ENCODE peak calls at places on chromosome 9, in eight cellular contexts. E, Z, L, G, K, J, U and S are unnamed samples. For H3K36me3, the result is how much of the 10 kb centered on the place peaks cover.

GRCh38 chr9:112836394-112836793 is 54.3 kb downstream of the SLC46A2 start:
- DNase-seq in K (no peak), L (no peak), U (no peak), G (no peak), Z (peak), J (no peak), E (no peak), S (no peak)

GRCh38 chr9:91245432-91246313 is 116.0 kb downstream of the AUH start:
- DNase-seq in E (no peak), G (no peak), Z (no peak), J (no peak), L (no peak), U (no peak), K (no peak), S (no peak)

GRCh38 chr9:114805670-114806551 is at the start of gene TNFSF15:
- DNase-seq in U (no peak), L (peak), E (no peak), K (no peak), Z (peak), G (no peak), J (no peak), S (peak)

GRCh38 chr9:38345851-38346755 is 46.4 kb upstream of the ALDH1B1 start:
- DNase-seq in U (no peak), E (no peak), L (peak), G (no peak), K (no peak), Z (no peak), J (no peak), S (no peak)

GRCh38 chr9:110583237-110583636 is 3.7 kb upstream of the SVEP1 start:
- DNase-seq in K (no peak), L (no peak), Z (no peak), G (no peak), U (no peak), E (no peak), J (peak), S (no peak)

GRCh38 chr9:88441301-88442007 is 53.2 kb downstream of the SPIN1 start:
- DNase-seq in U (no peak), G (no peak), E (no peak), J (no peak), K (no peak), L (no peak), Z (no peak), S (no peak)

GRCh38 chr9:81682797-81683196 is 6.5 kb downstream of the TLE1 start:
- DNase-seq in Z (no peak), L (no peak), U (no peak), G (no peak), K (no peak), J (no peak), E (no peak), S (no peak)

GRCh38 chr9:105046907-105047651 is 119.1 kb upstream of the ABCA1 start:
- DNase-seq in G (no peak), L (no peak), U (no peak), J (no peak), E (no peak), K (no peak), Z (no peak), S (no peak)

GRCh38 chr9:93108301-93109041 is 12.5 kb downstream of the CARD19 start:
- DNase-seq in E (no peak), U (peak), G (no peak), L (peak), J (peak), Z (no peak), K (no peak), S (peak)

GRCh38 chr9:116070256-116070914 is 83.2 kb upstream of the PAPPA start:
- DNase-seq in K (no peak), U (no peak), L (no peak), G (no peak), Z (no peak), E (no peak), J (no peak), S (no peak)

GRCh38 chr9:137218212-137218753 is 3.8 kb downstream of the RNF208 start:
- DNase-seq in J (no peak), E (no peak), Z (no peak), L (no peak), K (no peak), G (no peak), U (no peak), S (no peak)
- H3K4me3 ChIP-seq in J (no peak), E (no peak), Z (no peak), L (no peak), K (no peak), G (peak), U (peak), S (no peak)

GRCh38 chr9:133105461-133105770 is 15.6 kb downstream of the RALGDS start:
- DNase-seq in E (no peak), K (no peak), U (no peak), Z (no peak), G (no peak), J (no peak), L (peak), S (peak)

GRCh38 chr9:133103183-133103986 is 17.7 kb downstream of the RALGDS start:
- DNase-seq in K (peak), Z (peak), U (peak), G (peak), L (peak), J (peak), E (peak), S (peak)

GRCh38 chr9:133102190-133103021 is 18.6 kb downstream of the RALGDS start:
- DNase-seq in U (peak), E (no peak), J (peak), G (no peak), L (peak), Z (no peak), K (no peak), S (peak)

GRCh38 chr9:133104718-133105460 is 16.2 kb downstream of the RALGDS start:
- DNase-seq in L (peak), E (no peak), K (no peak), G (no peak), U (peak), Z (no peak), J (no peak), S (peak)

GRCh38 chr9:133103987-133104505 is 17.0 kb downstream of the RALGDS start:
- DNase-seq in U (peak), K (no peak), L (peak), G (no peak), E (no peak), Z (no peak), J (peak), S (peak)
- H3K36me3 ChIP-seq in U (half or more), K (under half), L (half or more), G (half or more), E (half or more), Z (under half), J (under half), S (under half)

GRCh38 chr9:119701651-119702050 is 332.4 kb upstream of the BRINP1 start:
- DNase-seq in E (no peak), G (no peak), J (no peak), Z (no peak), U (no peak), K (no peak), L (no peak), S (no peak)

GRCh38 chr9:119698535-119698934 is 329.3 kb upstream of the BRINP1 start:
- DNase-seq in G (no peak), U (no peak), K (no peak), J (no peak), Z (no peak), L (no peak), E (no peak), S (no peak)

GRCh38 chr9:119697996-119698395 is 328.8 kb upstream of the BRINP1 start:
- DNase-seq in G (no peak), Z (no peak), K (no peak), J (no peak), L (no peak), U (no peak), E (no peak), S (peak)
- H3K4me3 ChIP-seq in G (no peak), Z (no peak), K (no peak), J (no peak), L (no peak), U (no peak), E (no peak), S (no peak)

GRCh38 chr9:2833096-2833495 is 10.8 kb downstream of the PUM3 start:
- DNase-seq in J (no peak), U (no peak), G (no peak), K (no peak), L (no peak), Z (no peak), E (no peak), S (no peak)
- H3K36me3 ChIP-seq in J (under half), U (half or more), G (half or more), K (half or more), L (half or more), Z (half or more), E (half or more), S (half or more)

DNA sequence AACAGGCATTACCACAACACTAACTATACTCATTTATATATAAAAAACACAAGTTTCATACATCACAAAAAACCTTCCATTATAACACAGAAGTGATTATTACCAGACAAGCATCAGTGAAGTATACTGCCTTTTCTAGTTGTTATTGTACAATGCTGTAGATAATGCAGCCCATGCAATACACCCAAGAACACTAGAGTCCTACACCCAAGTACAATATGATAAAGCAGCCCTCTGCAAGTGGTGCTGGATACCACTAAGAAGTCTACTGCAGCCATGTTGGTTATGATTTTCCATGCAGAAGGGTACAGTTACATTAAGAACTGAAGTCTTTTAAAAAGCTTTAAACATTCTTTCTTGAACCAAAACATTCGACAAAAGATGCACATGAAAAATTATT is 10.3 kb downstream of the ZFAND5 start:
- DNase-seq in J (no peak), Z (no peak), U (no peak), E (no peak), L (no peak), K (no peak), G (no peak), S (no peak)
- H3K4me3 ChIP-seq in J (no peak), Z (no peak), U (no peak), E (no peak), L (no peak), K (no peak), G (no peak), S (no peak)

GRCh38 chr9:71858812-71859211 is 52.2 kb downstream of the ABHD17B start:
- DNase-seq in L (no peak), E (no peak), K (no peak), G (no peak), J (no peak), Z (no peak), U (no peak), S (no peak)
- H3K36me3 ChIP-seq in L (under half), E (under half), K (under half), G (under half), J (under half), Z (under half), U (under half), S (under half)

GRCh38 chr9:72013188-72013877 is 47.1 kb downstream of the C9orf57 start:
- DNase-seq in E (no peak), U (no peak), G (no peak), K (no peak), Z (no peak), J (no peak), L (no peak), S (no peak)
- H3K4me3 ChIP-seq in E (no peak), U (no peak), G (no peak), K (no peak), Z (no peak), J (no peak), L (no peak), S (no peak)

DNA sequence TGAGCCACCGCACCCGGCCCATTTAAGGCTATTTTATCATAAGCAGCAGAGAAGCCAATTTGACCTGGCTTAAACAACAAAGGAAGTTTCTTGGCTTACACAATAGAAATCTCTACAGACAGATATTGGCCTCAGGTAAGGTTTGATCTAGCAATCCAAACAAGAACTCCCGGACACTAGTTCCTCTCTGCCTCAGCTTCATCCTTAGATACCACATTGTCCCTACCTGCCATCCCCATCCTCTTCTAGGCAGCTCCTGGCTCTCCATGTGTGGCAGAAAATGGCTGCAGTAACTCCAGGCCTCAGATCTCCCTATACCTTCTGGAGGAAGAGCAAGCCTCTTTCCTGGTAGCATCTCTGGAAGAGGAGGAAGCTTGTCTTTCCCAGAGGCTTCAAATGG is 26.8 kb upstream of the AOPEP start:
- DNase-seq in E (no peak), Z (no peak), J (no peak), K (no peak), G (no peak), L (no peak), U (no peak), S (no peak)
- H3K36me3 ChIP-seq in E (under half), Z (under half), J (under half), K (under half), G (under half), L (under half), U (under half), S (under half)